ENCODE peak calls at places on chromosome 2, in four cellular contexts. N is K562, M is A549, D is esophagus muscularis mucosa. P is an unnamed sample.
A peak's percentile ranks its signal among the peaks of the same experiment; 100 is the strongest.

GRCh38 chr2:240460781-240461431 is 25.4 kb downstream of the GPC1 start:
- DNase-seq in D (no peak), N (no peak), M (no peak), P (peak; percentile 46)

GRCh38 chr2:9380702-9381628 is 42.4 kb downstream of the ITGB1BP1 start:
- DNase-seq in M (peak; percentile 91), D (no peak), N (no peak), P (peak; percentile 79)

GRCh38 chr2:98155291-98155690 is 68.3 kb downstream of the VWA3B start:
- DNase-seq in D (no peak), N (no peak), M (no peak), P (no peak)

GRCh38 chr2:168343586-168343985 is 96.2 kb upstream of the STK39 start:
- DNase-seq in N (peak; percentile 8), M (no peak), D (peak; percentile 60), P (no peak)

GRCh38 chr2:203077458-203077857 is 62.8 kb downstream of the NBEAL1 start:
- DNase-seq in N (no peak), M (peak; percentile 26), D (no peak), P (no peak)

GRCh38 chr2:12970861-12971260 is 254.1 kb downstream of the TRIB2 start:
- DNase-seq in M (no peak), N (no peak), D (no peak), P (no peak)

GRCh38 chr2:159515482-159515881 is 100.9 kb downstream of the BAZ2B start:
- DNase-seq in D (no peak), M (no peak), N (no peak), P (no peak)

GRCh38 chr2:165815299-165815698 is 21.3 kb upstream of the GALNT3 start:
- DNase-seq in N (no peak), M (no peak), D (no peak), P (no peak)

GRCh38 chr2:4628931-4629565 is 925.7 kb downstream of the DCDC2C start:
- DNase-seq in D (no peak), N (no peak), M (no peak), P (no peak)

GRCh38 chr2:696999-697627 is 19.9 kb upstream of the TMEM18 start:
- DNase-seq in D (no peak), N (no peak), M (no peak), P (no peak)

GRCh38 chr2:85994421-85994777 is 105.6 kb upstream of the ST3GAL5 start:
- DNase-seq in N (peak; percentile 14), D (no peak), M (no peak), P (no peak)

GRCh38 chr2:98378901-98379300 is 32.6 kb downstream of the CNGA3 start:
- DNase-seq in D (peak; percentile 82), M (no peak), N (peak; percentile 6), P (no peak)

GRCh38 chr2:228180126-228181097 is 1.1 kb downstream of the SPHKAP start:
- DNase-seq in N (no peak), M (peak; percentile 12), D (no peak), P (no peak)

GRCh38 chr2:203732072-203732952 is 25.9 kb downstream of the CD28 start:
- DNase-seq in M (no peak), D (no peak), N (no peak), P (no peak)

GRCh38 chr2:199973703-199974102 is 18.3 kb downstream of the MAIP1 start:
- DNase-seq in N (peak; percentile 21), D (no peak), M (peak; percentile 46), P (no peak)

GRCh38 chr2:20091305-20091991 is 40.0 kb upstream of the LAPTM4A start:
- DNase-seq in M (peak; percentile 39), N (peak; percentile 57), D (no peak), P (peak; percentile 94)

GRCh38 chr2:67566292-67566691 is 169.2 kb downstream of the ETAA1 start:
- DNase-seq in M (peak; percentile 52), N (no peak), D (no peak), P (no peak)

GRCh38 chr2:32711219-32711618 is 83.4 kb downstream of the TTC27 start:
- DNase-seq in M (peak; percentile 12), N (no peak), D (no peak), P (no peak)

GRCh38 chr2:189659734-189660133 is 1.5 kb upstream of the ASNSD1 start:
- DNase-seq in D (no peak), M (no peak), N (no peak), P (no peak)

GRCh38 chr2:108182489-108182888 is 57.3 kb upstream of the SULT1C3 start:
- DNase-seq in N (peak; percentile 52), D (no peak), M (peak; percentile 60), P (no peak)

GRCh38 chr2:8433390-8433789 is 248.5 kb upstream of the ID2 start:
- DNase-seq in M (peak; percentile 48), N (no peak), D (no peak), P (no peak)

GRCh38 chr2:46657042-46657504 is 177.7 kb downstream of the TMEM247 start:
- DNase-seq in D (peak; percentile 92), M (peak; percentile 73), N (peak; percentile 30), P (peak; percentile 93)
- TF ChIP-seq EP300 in D (no peak), M (no peak), N (no peak), P (no peak)

GRCh38 chr2:101120124-101120996 is 30.8 kb downstream of the TBC1D8 start:
- DNase-seq in D (no peak), N (no peak), M (peak; percentile 95), P (peak; percentile 84)
- TF ChIP-seq POLR2A in D (no peak), N (no peak), M (no peak), P (no peak)

DNA sequence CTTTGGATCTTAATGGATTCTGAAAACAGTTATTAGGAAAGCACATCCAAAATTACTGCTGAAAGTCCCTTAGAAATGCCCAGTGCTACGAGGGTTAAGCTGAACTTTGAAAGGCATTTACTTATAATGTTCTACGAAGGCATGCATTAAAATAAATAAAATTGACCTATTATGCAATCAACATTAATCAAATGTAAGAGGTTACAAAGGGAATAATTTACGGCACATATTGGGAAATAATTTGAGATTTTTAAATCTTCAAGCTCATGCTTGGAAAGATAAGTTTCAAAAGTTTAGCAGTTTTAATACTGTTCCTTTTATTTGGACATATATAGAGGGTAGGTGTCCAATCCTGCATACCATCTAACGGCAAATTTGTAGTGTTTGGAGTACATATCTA is 1564.1 kb upstream of the DDX18 start:
- DNase-seq in D (no peak), M (no peak), N (no peak), P (no peak)
- H3K27ac ChIP-seq in D (no peak overlapping the region), M (no peak overlapping the region), N (no peak overlapping the region), P (no peak overlapping the region)

GRCh38 chr2:45452866-45453265 is 158.2 kb downstream of the SRBD1 start:
- DNase-seq in D (no peak), M (no peak), N (no peak), P (peak; percentile 60)

GRCh38 chr2:45446016-45446415 is 165.1 kb downstream of the SRBD1 start:
- DNase-seq in D (no peak), N (no peak), M (no peak), P (no peak)

GRCh38 chr2:45448217-45448616 is 162.8 kb downstream of the SRBD1 start:
- DNase-seq in D (no peak), M (no peak), N (no peak), P (no peak)

GRCh38 chr2:45444991-45445390 is 166.1 kb downstream of the SRBD1 start:
- DNase-seq in M (no peak), D (no peak), N (no peak), P (no peak)

GRCh38 chr2:45450633-45451032 is 160.4 kb downstream of the SRBD1 start:
- DNase-seq in M (no peak), N (no peak), D (no peak), P (no peak)
- TF ChIP-seq EP300 in M (no peak), N (no peak), D (no peak), P (no peak)